ENCODE peak calls at places on chromosomes 16 and 17, in five cellular contexts. One of them, this sample, is unnamed.

GRCh38 chr17:492015-492399 is 139.4 kb upstream of the RPH3AL start:
- DNase-seq in astrocyte of the spinal cord: no peak
- DNase-seq in cardiac fibroblast: no peak
- DNase-seq in adrenal gland: no peak
- DNase-seq in HFFc6: no peak
- DNase-seq in this sample: no peak

GRCh38 chr17:80983545-80983944 is 8.1 kb upstream of the CHMP6 start:
- DNase-seq in astrocyte of the spinal cord: no peak
- DNase-seq in cardiac fibroblast: no peak
- DNase-seq in adrenal gland: no peak
- DNase-seq in HFFc6: no peak
- DNase-seq in this sample: no peak

GRCh38 chr16:54817940-54818574 is 112.6 kb upstream of the IRX5 start:
- DNase-seq in astrocyte of the spinal cord: no peak
- DNase-seq in cardiac fibroblast: no peak
- DNase-seq in adrenal gland: no peak
- DNase-seq in HFFc6: no peak
- DNase-seq in this sample: no peak

GRCh38 chr16:21526923-21527807 is 72.2 kb upstream of the METTL9 start:
- DNase-seq in astrocyte of the spinal cord: no peak
- DNase-seq in cardiac fibroblast: no peak
- DNase-seq in adrenal gland: no peak
- DNase-seq in HFFc6: no peak
- DNase-seq in this sample: no peak

GRCh38 chr17:80279895-80280294 is 19.2 kb downstream of the RNF213 start:
- DNase-seq in astrocyte of the spinal cord: peak
- DNase-seq in cardiac fibroblast: peak
- DNase-seq in adrenal gland: no peak
- DNase-seq in HFFc6: no peak
- DNase-seq in this sample: no peak

GRCh38 chr17:77610518-77610893 is 348.0 kb upstream of the TNRC6C start:
- DNase-seq in astrocyte of the spinal cord: no peak
- DNase-seq in cardiac fibroblast: no peak
- DNase-seq in adrenal gland: no peak
- DNase-seq in HFFc6: no peak
- DNase-seq in this sample: no peak

GRCh38 chr17:37708616-37709212 is 36.1 kb downstream of the HNF1B start:
- DNase-seq in astrocyte of the spinal cord: peak
- DNase-seq in cardiac fibroblast: no peak
- DNase-seq in adrenal gland: no peak
- DNase-seq in HFFc6: no peak
- DNase-seq in this sample: no peak

GRCh38 chr17:42779942-42780815 is at the start of gene WNK4:
- DNase-seq in astrocyte of the spinal cord: peak
- DNase-seq in cardiac fibroblast: peak
- DNase-seq in adrenal gland: no peak
- DNase-seq in HFFc6: peak
- DNase-seq in this sample: peak

GRCh38 chr17:35890774-35891155 is 10.6 kb upstream of the CCL5 start:
- DNase-seq in astrocyte of the spinal cord: no peak
- DNase-seq in cardiac fibroblast: no peak
- DNase-seq in adrenal gland: no peak
- DNase-seq in HFFc6: no peak
- DNase-seq in this sample: no peak

GRCh38 chr17:34997355-34997862 is 17.1 kb downstream of the LIG3 start:
- DNase-seq in astrocyte of the spinal cord: peak
- DNase-seq in cardiac fibroblast: peak
- DNase-seq in adrenal gland: peak
- DNase-seq in HFFc6: peak
- DNase-seq in this sample: no peak

GRCh38 chr17:82213251-82214011 is 789 bp upstream of the CCDC57 start:
- DNase-seq in astrocyte of the spinal cord: peak
- DNase-seq in cardiac fibroblast: peak
- DNase-seq in adrenal gland: peak
- DNase-seq in HFFc6: peak
- DNase-seq in this sample: no peak

GRCh38 chr17:80063815-80064585 is 27.6 kb downstream of the CCDC40 start:
- DNase-seq in astrocyte of the spinal cord: peak
- DNase-seq in cardiac fibroblast: peak
- DNase-seq in adrenal gland: peak
- DNase-seq in HFFc6: peak
- DNase-seq in this sample: no peak

GRCh38 chr16:73298562-73298961 is 250.6 kb upstream of the ZFHX3 start:
- DNase-seq in astrocyte of the spinal cord: peak
- DNase-seq in cardiac fibroblast: peak
- DNase-seq in adrenal gland: no peak
- DNase-seq in HFFc6: peak
- DNase-seq in this sample: no peak

GRCh38 chr16:87713469-87714229 is 52.1 kb downstream of the KLHDC4 start:
- DNase-seq in astrocyte of the spinal cord: no peak
- DNase-seq in cardiac fibroblast: no peak
- DNase-seq in adrenal gland: no peak
- DNase-seq in HFFc6: no peak
- DNase-seq in this sample: no peak

GRCh38 chr17:55398689-55399088 is 22.9 kb downstream of the MMD start:
- DNase-seq in astrocyte of the spinal cord: no peak
- DNase-seq in cardiac fibroblast: peak
- DNase-seq in adrenal gland: no peak
- DNase-seq in HFFc6: peak
- DNase-seq in this sample: no peak

GRCh38 chr17:81846743-81847689 is 12.2 kb upstream of the PPP1R27 start:
- DNase-seq in astrocyte of the spinal cord: no peak
- DNase-seq in cardiac fibroblast: no peak
- DNase-seq in adrenal gland: no peak
- DNase-seq in HFFc6: no peak
- DNase-seq in this sample: no peak

GRCh38 chr17:66143657-66144282 is 48.2 kb downstream of the CEP112 start:
- DNase-seq in astrocyte of the spinal cord: no peak
- DNase-seq in cardiac fibroblast: no peak
- DNase-seq in adrenal gland: no peak
- DNase-seq in HFFc6: no peak
- DNase-seq in this sample: no peak

GRCh38 chr17:31373150-31374082 is 18.1 kb upstream of the RAB11FIP4 start:
- DNase-seq in astrocyte of the spinal cord: peak
- DNase-seq in cardiac fibroblast: peak
- DNase-seq in adrenal gland: no peak
- DNase-seq in HFFc6: peak
- DNase-seq in this sample: no peak

GRCh38 chr16:77807-78443 is at the start of gene MPG:
- DNase-seq in astrocyte of the spinal cord: peak
- DNase-seq in cardiac fibroblast: peak
- DNase-seq in adrenal gland: peak
- DNase-seq in HFFc6: peak
- DNase-seq in this sample: peak

GRCh38 chr17:4594406-4595349 is 10.3 kb downstream of the SMTNL2 start:
- DNase-seq in astrocyte of the spinal cord: no peak
- DNase-seq in cardiac fibroblast: no peak
- DNase-seq in adrenal gland: no peak
- DNase-seq in HFFc6: no peak
- DNase-seq in this sample: peak

GRCh38 chr17:83109793-83110645 is 30.6 kb downstream of the METRNL start:
- DNase-seq in astrocyte of the spinal cord: peak
- DNase-seq in cardiac fibroblast: peak
- DNase-seq in adrenal gland: peak
- DNase-seq in HFFc6: peak
- DNase-seq in this sample: no peak

GRCh38 chr16:83066881-83067280 is 440.1 kb downstream of the CDH13 start:
- DNase-seq in astrocyte of the spinal cord: no peak
- DNase-seq in cardiac fibroblast: no peak
- DNase-seq in adrenal gland: no peak
- DNase-seq in HFFc6: no peak
- DNase-seq in this sample: no peak
- TF ChIP-seq CTCF in astrocyte of the spinal cord: no peak
- TF ChIP-seq CTCF in cardiac fibroblast: no peak
- TF ChIP-seq CTCF in adrenal gland: no peak
- TF ChIP-seq CTCF in HFFc6: no peak
- TF ChIP-seq CTCF in this sample: no peak

DNA sequence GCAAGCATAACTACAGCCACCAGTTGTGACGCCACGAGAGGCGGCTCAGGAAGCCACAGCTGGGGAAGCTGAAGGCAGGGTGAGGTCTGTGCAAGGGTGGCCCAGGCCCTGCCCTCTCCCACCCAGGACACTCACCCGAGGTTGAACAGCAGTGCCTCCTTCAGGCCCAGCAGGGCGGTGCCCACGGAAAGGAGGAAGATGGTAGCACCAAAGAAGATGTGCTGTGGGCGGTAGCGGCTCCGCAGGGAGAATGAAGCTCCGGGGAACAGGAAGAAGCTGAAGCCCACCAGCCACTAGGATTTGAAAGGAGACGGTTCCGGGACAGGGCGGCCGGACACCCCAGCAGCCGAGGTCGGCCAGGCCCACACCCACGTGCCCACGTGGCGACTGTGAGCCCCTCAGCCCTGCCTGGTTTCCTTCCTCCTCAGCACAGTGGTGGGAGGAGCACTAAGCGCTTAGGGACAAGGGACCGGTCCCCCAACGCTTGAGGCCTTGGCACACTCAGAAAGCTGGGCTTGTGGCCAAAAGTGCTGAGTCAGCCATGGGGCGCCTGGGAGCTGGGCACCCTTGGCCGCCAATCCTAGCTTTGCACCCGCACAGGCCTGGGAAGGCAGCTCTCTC is 11.0 kb downstream of the CYB561 start:
- DNase-seq in astrocyte of the spinal cord: peak
- DNase-seq in cardiac fibroblast: peak
- DNase-seq in adrenal gland: peak
- DNase-seq in HFFc6: peak
- DNase-seq in this sample: no peak
- TF ChIP-seq CTCF in astrocyte of the spinal cord: no peak
- TF ChIP-seq CTCF in cardiac fibroblast: no peak
- TF ChIP-seq CTCF in adrenal gland: peak
- TF ChIP-seq CTCF in HFFc6: peak
- TF ChIP-seq CTCF in this sample: peak

GRCh38 chr17:70168044-70168978 is 1.0 kb upstream of the KCNJ2 start:
- DNase-seq in astrocyte of the spinal cord: peak
- DNase-seq in cardiac fibroblast: peak
- DNase-seq in adrenal gland: peak
- DNase-seq in HFFc6: no peak
- DNase-seq in this sample: peak
- TF ChIP-seq CTCF in astrocyte of the spinal cord: peak
- TF ChIP-seq CTCF in cardiac fibroblast: peak
- TF ChIP-seq CTCF in adrenal gland: peak
- TF ChIP-seq CTCF in HFFc6: peak
- TF ChIP-seq CTCF in this sample: no peak

DNA sequence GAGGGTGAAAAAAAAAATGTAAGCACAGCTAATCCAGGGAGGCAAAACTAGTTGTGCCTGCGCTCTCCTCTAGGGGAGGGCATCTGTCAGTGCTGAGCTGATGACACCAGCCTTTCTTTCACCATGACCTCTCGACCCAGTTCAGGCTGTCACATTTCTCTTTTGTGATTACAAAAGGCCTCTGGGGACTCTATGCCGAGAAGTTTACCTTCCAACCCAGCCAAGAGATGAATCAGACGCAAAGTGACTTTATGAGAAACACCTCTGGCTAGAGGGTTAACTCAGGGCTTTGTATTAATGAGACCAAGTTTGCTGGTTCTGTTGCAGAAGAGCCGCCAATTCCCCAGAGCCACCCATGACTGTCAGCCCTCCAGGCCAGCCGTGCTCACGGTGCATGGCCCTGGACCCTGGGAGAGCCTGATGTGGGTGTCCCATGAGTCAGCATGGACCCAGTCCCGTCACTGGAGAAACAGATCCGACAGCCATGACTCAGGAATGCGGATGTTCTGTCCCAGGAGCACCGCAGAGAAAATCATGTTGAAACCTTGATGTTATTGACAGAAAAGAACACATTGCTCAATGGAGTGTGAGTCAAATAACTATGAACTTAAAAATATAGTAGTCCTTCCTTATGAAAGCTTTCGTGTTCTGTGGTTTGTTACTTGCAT is 437.2 kb downstream of the HS3ST3B1 start:
- DNase-seq in astrocyte of the spinal cord: peak
- DNase-seq in cardiac fibroblast: peak
- DNase-seq in adrenal gland: peak
- DNase-seq in HFFc6: peak
- DNase-seq in this sample: no peak
- TF ChIP-seq CTCF in astrocyte of the spinal cord: peak
- TF ChIP-seq CTCF in cardiac fibroblast: peak
- TF ChIP-seq CTCF in adrenal gland: peak
- TF ChIP-seq CTCF in HFFc6: peak
- TF ChIP-seq CTCF in this sample: no peak

GRCh38 chr17:74472890-74473289 is 6.5 kb downstream of the CD300A start:
- DNase-seq in astrocyte of the spinal cord: no peak
- DNase-seq in cardiac fibroblast: no peak
- DNase-seq in adrenal gland: no peak
- DNase-seq in HFFc6: no peak
- DNase-seq in this sample: no peak
- TF ChIP-seq CTCF in astrocyte of the spinal cord: no peak
- TF ChIP-seq CTCF in cardiac fibroblast: no peak
- TF ChIP-seq CTCF in adrenal gland: no peak
- TF ChIP-seq CTCF in HFFc6: no peak
- TF ChIP-seq CTCF in this sample: no peak

GRCh38 chr17:74748279-74748528 is 224 bp upstream of the NHERF1 start:
- DNase-seq in astrocyte of the spinal cord: no peak
- DNase-seq in cardiac fibroblast: no peak
- DNase-seq in adrenal gland: no peak
- DNase-seq in HFFc6: no peak
- DNase-seq in this sample: no peak
- TF ChIP-seq CTCF in astrocyte of the spinal cord: no peak
- TF ChIP-seq CTCF in cardiac fibroblast: no peak
- TF ChIP-seq CTCF in adrenal gland: no peak
- TF ChIP-seq CTCF in HFFc6: peak
- TF ChIP-seq CTCF in this sample: no peak

DNA sequence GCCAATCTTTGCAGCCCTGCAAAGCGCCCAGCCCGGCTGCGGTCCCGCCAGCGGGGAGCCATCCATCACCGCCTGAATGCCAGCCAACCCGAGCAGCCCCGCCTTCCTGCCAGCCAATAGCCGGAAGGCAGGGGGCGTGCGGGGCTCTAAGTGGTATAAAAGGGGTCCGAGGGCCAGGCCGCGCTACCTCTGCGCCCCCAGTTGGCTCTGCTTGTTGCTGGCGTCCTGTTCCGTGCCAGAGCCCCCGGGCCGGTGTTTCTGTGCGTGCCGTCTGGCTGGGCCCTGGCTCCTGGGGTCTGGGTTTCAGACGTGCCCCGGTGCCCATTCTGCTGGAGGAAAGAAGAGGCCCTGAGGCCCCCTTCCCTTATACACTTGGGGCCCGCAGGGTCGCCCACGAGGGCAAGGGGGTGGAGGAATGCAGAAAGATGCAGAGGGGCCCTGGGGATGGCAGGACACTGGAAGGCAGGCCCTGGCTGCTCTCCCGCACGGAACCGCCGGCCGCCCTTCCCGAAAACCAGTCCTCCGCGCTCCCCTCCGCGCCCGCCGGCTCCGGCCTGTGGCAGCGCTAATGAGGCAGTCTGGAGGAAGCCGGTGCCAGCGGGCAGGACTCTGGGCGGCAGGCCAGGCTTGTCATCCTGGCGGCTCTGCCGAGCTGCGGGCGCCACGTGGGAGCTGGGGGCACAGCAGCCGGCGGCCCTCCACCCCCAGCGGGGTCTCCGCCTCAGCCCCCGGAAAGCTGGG is 14.0 kb downstream of the COPZ2 start:
- DNase-seq in astrocyte of the spinal cord: peak
- DNase-seq in cardiac fibroblast: peak
- DNase-seq in adrenal gland: peak
- DNase-seq in HFFc6: peak
- DNase-seq in this sample: peak
- TF ChIP-seq CTCF in astrocyte of the spinal cord: no peak
- TF ChIP-seq CTCF in cardiac fibroblast: peak
- TF ChIP-seq CTCF in adrenal gland: peak
- TF ChIP-seq CTCF in HFFc6: peak
- TF ChIP-seq CTCF in this sample: no peak